ENCODE peak calls at places on chromosome 4, in four cellular contexts. One of them, this sample, is unnamed.

GRCh38 chr4:25588211-25588610 is 67.4 kb upstream of the SLC34A2 start:
- DNase-seq in A172: no peak
- DNase-seq in activated B cell treated with CpG ODN at 0.5 μM for 24 hours: no peak
- DNase-seq in NCI-H2081: no peak
- DNase-seq in this sample: no peak

GRCh38 chr4:45471335-45471734 is 652.5 kb downstream of the GABRG1 start:
- DNase-seq in A172: no peak
- DNase-seq in activated B cell treated with CpG ODN at 0.5 μM for 24 hours: no peak
- DNase-seq in NCI-H2081: no peak
- DNase-seq in this sample: no peak

GRCh38 chr4:31220921-31221320 is 500.8 kb downstream of the PCDH7 start:
- DNase-seq in A172: no peak
- DNase-seq in activated B cell treated with CpG ODN at 0.5 μM for 24 hours: no peak
- DNase-seq in NCI-H2081: no peak
- DNase-seq in this sample: no peak

GRCh38 chr4:119659576-119659975 is 31.0 kb upstream of the PDE5A start:
- DNase-seq in A172: peak; percentile 56
- DNase-seq in activated B cell treated with CpG ODN at 0.5 μM for 24 hours: no peak
- DNase-seq in NCI-H2081: no peak
- DNase-seq in this sample: no peak

GRCh38 chr4:184762100-184762499 is 28.2 kb upstream of the CENPU start:
- DNase-seq in A172: no peak
- DNase-seq in activated B cell treated with CpG ODN at 0.5 μM for 24 hours: no peak
- DNase-seq in NCI-H2081: no peak
- DNase-seq in this sample: no peak

GRCh38 chr4:68865178-68865638 is 49.4 kb downstream of the UGT2B10 start:
- DNase-seq in A172: no peak
- DNase-seq in activated B cell treated with CpG ODN at 0.5 μM for 24 hours: no peak
- DNase-seq in NCI-H2081: no peak
- DNase-seq in this sample: no peak

GRCh38 chr4:173505924-173506779 is 23.9 kb downstream of the HAND2 start:
- DNase-seq in A172: peak; percentile 37
- DNase-seq in activated B cell treated with CpG ODN at 0.5 μM for 24 hours: no peak
- DNase-seq in NCI-H2081: peak; percentile 60
- DNase-seq in this sample: peak; percentile 18

GRCh38 chr4:151801547-151802516 is 41.0 kb upstream of the GATB start:
- DNase-seq in A172: peak; percentile 60
- DNase-seq in activated B cell treated with CpG ODN at 0.5 μM for 24 hours: peak; percentile 18
- DNase-seq in NCI-H2081: no peak
- DNase-seq in this sample: peak; percentile 16

GRCh38 chr4:113987382-113987930 is 8.0 kb upstream of the ARSJ start:
- DNase-seq in A172: no peak
- DNase-seq in activated B cell treated with CpG ODN at 0.5 μM for 24 hours: no peak
- DNase-seq in NCI-H2081: no peak
- DNase-seq in this sample: no peak

GRCh38 chr4:147056951-147057630 is 111.4 kb upstream of the TTC29 start:
- DNase-seq in A172: peak; percentile 19
- DNase-seq in activated B cell treated with CpG ODN at 0.5 μM for 24 hours: no peak
- DNase-seq in NCI-H2081: no peak
- DNase-seq in this sample: no peak

GRCh38 chr4:183909187-183909586 is 4.1 kb downstream of the STOX2 start:
- DNase-seq in A172: no peak
- DNase-seq in activated B cell treated with CpG ODN at 0.5 μM for 24 hours: no peak
- DNase-seq in NCI-H2081: no peak
- DNase-seq in this sample: no peak

GRCh38 chr4:114136067-114136466 is 156.6 kb upstream of the ARSJ start:
- DNase-seq in A172: no peak
- DNase-seq in activated B cell treated with CpG ODN at 0.5 μM for 24 hours: no peak
- DNase-seq in NCI-H2081: no peak
- DNase-seq in this sample: no peak

GRCh38 chr4:56823933-56824600 is 2.6 kb upstream of the SPINK2 start:
- DNase-seq in A172: no peak
- DNase-seq in activated B cell treated with CpG ODN at 0.5 μM for 24 hours: no peak
- DNase-seq in NCI-H2081: no peak
- DNase-seq in this sample: no peak

GRCh38 chr4:185312699-185313098 is 83.0 kb downstream of the LRP2BP start:
- DNase-seq in A172: no peak
- DNase-seq in activated B cell treated with CpG ODN at 0.5 μM for 24 hours: no peak
- DNase-seq in NCI-H2081: no peak
- DNase-seq in this sample: no peak